ENCODE peak calls at places on chromosomes 4 and X, in ten cellular contexts. A is cardiac fibroblast, S is fibroblast of lung, E is PC-3, F is cardiac muscle cell, T is MM.1S, M is body of pancreas, O is BJ, X is GM12865, Z is fibroblast of pulmonary artery. I is an unnamed sample.

GRCh38 chr4:5708171-5708828 is at the start of gene EVC2:
- DNase-seq in A (peak; percentile 56), S (peak; percentile 67), E (peak; percentile 23), F (peak; percentile 54), T (peak; percentile 83), M (peak; percentile 72), O (no peak), X (no peak), Z (peak; percentile 66), I (no peak)

GRCh38 chr4:170089743-170090666 is at the start of gene AADAT:
- DNase-seq in A (peak; percentile 81), S (peak; percentile 73), E (peak; percentile 69), F (peak; percentile 93), T (peak; percentile 39), M (peak; percentile 76), O (no peak), X (peak; percentile 3), Z (peak; percentile 70), I (peak; percentile 19)

GRCh38 chr4:87375719-87376291 is 15.2 kb downstream of the HSD17B11 start:
- DNase-seq in A (peak; percentile 89), S (peak; percentile 71), E (peak; percentile 62), F (peak; percentile 49), T (peak; percentile 45), M (peak; percentile 67), O (peak; percentile 38), X (peak; percentile 64), Z (peak; percentile 93), I (peak; percentile 67)

GRCh38 chr4:11301075-11301660 is 127.5 kb downstream of the HS3ST1 start:
- DNase-seq in A (no peak), S (no peak), E (no peak), F (no peak), T (no peak), M (no peak), O (no peak), X (no peak), Z (no peak), I (no peak)

GRCh38 chr4:105022811-105023667 is 123.6 kb upstream of the TET2 start:
- DNase-seq in A (peak; percentile 55), S (peak; percentile 89), E (peak; percentile 84), F (no peak), T (no peak), M (no peak), O (no peak), X (no peak), Z (peak; percentile 86), I (peak; percentile 12)

GRCh38 chr4:113760094-113760851 is 1.3 kb downstream of the CAMK2D start:
- DNase-seq in A (peak; percentile 68), S (peak; percentile 59), E (peak; percentile 40), F (peak; percentile 44), T (peak; percentile 11), M (peak; percentile 28), O (no peak), X (peak; percentile 52), Z (peak; percentile 65), I (no peak)

GRCh38 chrX:115344885-115345653 is 55.6 kb downstream of the LUZP4 start:
- DNase-seq in A (peak; percentile 96), S (peak; percentile 96), E (peak; percentile 86), F (peak; percentile 94), T (peak; percentile 26), M (peak; percentile 85), O (peak; percentile 71), X (no peak), Z (peak; percentile 97), I (peak; percentile 93)

GRCh38 chrX:96843566-96843965 is 40.1 kb upstream of the RPA4 start:
- DNase-seq in A (peak; percentile 43), S (peak; percentile 7), E (no peak), F (peak; percentile 43), T (no peak), M (no peak), O (no peak), X (no peak), Z (peak; percentile 23), I (no peak)

DNA sequence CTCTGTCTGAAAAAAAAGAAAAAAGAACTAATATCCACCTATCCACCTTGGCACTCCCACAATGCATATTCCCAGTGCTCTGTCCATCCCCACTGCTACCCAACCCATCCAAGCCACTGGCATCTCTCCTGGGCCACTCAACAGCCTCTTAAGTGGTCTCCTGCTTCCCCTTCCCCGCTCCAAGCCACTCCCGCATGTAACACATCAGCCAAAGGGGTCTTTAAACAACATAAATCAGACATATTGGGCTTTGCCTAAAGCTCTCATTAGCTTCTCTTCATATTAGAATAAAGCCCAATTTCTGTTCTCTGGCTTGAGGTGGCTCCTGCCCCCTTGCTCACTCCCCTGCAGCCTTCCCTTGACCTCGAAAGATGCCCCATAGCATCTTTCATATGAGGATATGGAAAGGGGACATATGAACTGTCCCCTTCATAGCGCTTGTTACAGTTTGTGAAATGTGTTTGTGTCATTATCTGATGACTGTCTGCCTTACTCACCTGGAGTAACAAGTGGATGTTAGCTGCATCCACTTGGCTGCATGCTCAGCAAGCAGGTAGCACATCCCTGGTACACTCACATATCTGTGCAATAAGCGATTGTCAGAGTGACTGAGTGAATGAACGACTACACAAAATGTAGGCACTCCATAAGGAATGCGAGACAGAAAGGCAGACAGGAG is 3.1 kb downstream of the BLOC1S4 start:
- DNase-seq in A (no peak), S (no peak), E (no peak), F (no peak), T (no peak), M (no peak), O (no peak), X (no peak), Z (no peak), I (no peak)
- H3K4me3 ChIP-seq in A (no peak overlapping the region), S (no peak overlapping the region), E (no peak overlapping the region), F (no peak overlapping the region), T (no peak overlapping the region), M (no peak overlapping the region), O (no peak overlapping the region), X (no peak overlapping the region), Z (no peak overlapping the region), I (no peak overlapping the region)

DNA sequence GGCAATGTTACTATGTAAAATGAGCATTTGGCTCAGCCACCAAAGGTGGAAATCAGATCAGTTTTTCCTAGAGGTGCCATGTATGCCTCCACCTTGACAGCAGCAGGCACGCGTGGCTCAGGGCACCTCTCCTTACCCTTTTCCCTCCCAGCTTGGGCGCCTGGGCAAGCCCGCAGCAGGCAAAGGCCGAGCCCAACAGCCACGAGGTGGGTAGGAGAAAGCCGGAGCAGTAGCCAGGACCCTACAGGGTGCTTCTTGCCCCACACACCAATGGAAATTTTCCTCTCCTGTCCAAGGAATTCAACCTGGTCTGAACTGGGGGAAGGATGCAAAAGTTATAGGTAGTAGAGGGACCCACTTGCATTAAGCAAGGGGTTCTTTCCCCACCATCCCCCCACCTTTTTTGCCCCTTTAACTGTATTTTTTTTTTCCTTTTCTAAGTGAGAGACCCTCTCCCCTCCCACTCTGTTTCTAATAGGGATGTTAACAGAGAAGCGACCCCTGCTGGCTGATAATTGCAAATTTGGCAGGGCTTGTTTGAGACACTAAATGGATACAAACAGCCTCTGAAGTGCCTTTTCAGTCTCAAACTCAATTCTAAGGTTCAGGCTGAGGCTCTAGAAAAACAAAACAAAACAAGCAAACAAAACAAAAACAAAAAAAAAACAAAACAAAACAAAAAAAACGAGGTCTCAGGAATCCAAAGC is 895.1 kb downstream of the PCDH18 start:
- DNase-seq in A (peak; percentile 49), S (no peak), E (peak; percentile 28), F (peak; percentile 44), T (no peak), M (no peak), O (no peak), X (peak; percentile 30), Z (peak; percentile 18), I (no peak)
- TF ChIP-seq CTCF in A (peak; percentile 60), S (peak; percentile 41), E (peak; percentile 61), F (peak; percentile 52), T (peak; percentile 35), M (peak; percentile 23), O (peak; percentile 17), X (peak; percentile 49), Z (peak; percentile 47), I (peak; percentile 32)

GRCh38 chr4:150080335-150080734 is 2.1 kb downstream of the DCLK2 start:
- DNase-seq in A (peak; percentile 33), S (peak; percentile 57), E (no peak), F (no peak), T (no peak), M (no peak), O (no peak), X (no peak), Z (no peak), I (no peak)

GRCh38 chr4:150080875-150081274 is 2.6 kb downstream of the DCLK2 start:
- DNase-seq in A (no peak), S (no peak), E (peak; percentile 14), F (no peak), T (no peak), M (no peak), O (no peak), X (no peak), Z (no peak), I (no peak)

GRCh38 chr4:150078041-150078995 is at the start of gene DCLK2:
- DNase-seq in A (peak; percentile 74), S (peak; percentile 95), E (peak; percentile 50), F (peak; percentile 78), T (peak; percentile 47), M (peak; percentile 59), O (peak; percentile 68), X (no peak), Z (peak; percentile 91), I (peak; percentile 69)

GRCh38 chr4:150078996-150079581 is 844 bp downstream of the DCLK2 start:
- DNase-seq in A (peak; percentile 38), S (peak; percentile 52), E (peak; percentile 19), F (peak; percentile 49), T (peak; percentile 23), M (peak; percentile 36), O (no peak), X (peak; percentile 46), Z (no peak), I (no peak)

DNA sequence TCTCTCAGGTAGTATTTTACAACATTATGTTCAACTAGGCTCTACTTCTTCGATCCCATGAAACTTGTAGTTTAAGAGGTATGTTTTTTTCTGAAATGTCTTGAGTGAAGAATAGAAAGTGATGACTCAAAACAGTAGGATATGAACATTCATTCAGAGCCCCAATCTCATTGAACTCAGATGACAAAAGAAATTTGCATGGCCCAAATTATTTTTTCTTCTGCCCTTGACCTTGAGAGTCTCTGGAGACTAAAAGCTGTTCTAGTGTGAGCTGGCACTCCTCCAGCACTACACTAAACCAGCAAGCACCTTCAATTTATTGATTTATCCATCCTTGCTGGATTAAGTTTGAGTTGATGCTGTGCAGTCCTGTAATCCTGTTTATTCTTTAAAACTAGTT is 4.0 kb downstream of the DCLK2 start:
- DNase-seq in A (no peak), S (no peak), E (no peak), F (peak; percentile 37), T (peak; percentile 77), M (no peak), O (no peak), X (peak; percentile 75), Z (no peak), I (no peak)
- H3K4me3 ChIP-seq in A (no peak overlapping the region), S (no peak overlapping the region), E (no peak overlapping the region), F (no peak overlapping the region), T (no peak overlapping the region), M (no peak overlapping the region), O (peak overlapping the region; percentile 23), X (no peak overlapping the region), Z (no peak overlapping the region), I (no peak overlapping the region)

GRCh38 chr4:151048913-151049312 is 33.8 kb upstream of the LRBA start:
- DNase-seq in A (no peak), S (no peak), E (no peak), F (no peak), T (no peak), M (no peak), O (no peak), X (no peak), Z (no peak), I (no peak)

GRCh38 chr4:151043803-151044535 is 28.9 kb upstream of the LRBA start:
- DNase-seq in A (peak; percentile 29), S (peak; percentile 20), E (no peak), F (no peak), T (no peak), M (no peak), O (no peak), X (no peak), Z (no peak), I (no peak)

GRCh38 chr4:151049430-151049884 is 34.4 kb upstream of the LRBA start:
- DNase-seq in A (no peak), S (no peak), E (no peak), F (no peak), T (no peak), M (no peak), O (no peak), X (no peak), Z (no peak), I (no peak)

GRCh38 chr4:151046609-151047008 is 31.5 kb upstream of the LRBA start:
- DNase-seq in A (no peak), S (no peak), E (no peak), F (no peak), T (no peak), M (no peak), O (no peak), X (no peak), Z (no peak), I (no peak)

GRCh38 chr4:151045907-151046306 is 30.8 kb upstream of the LRBA start:
- DNase-seq in A (no peak), S (no peak), E (peak; percentile 8), F (peak; percentile 21), T (no peak), M (no peak), O (no peak), X (peak; percentile 24), Z (no peak), I (no peak)
- TF ChIP-seq CTCF in A (no peak), S (no peak), E (peak; percentile 36), F (no peak), T (no peak), M (peak; percentile 31), O (no peak), X (peak; percentile 7), Z (no peak), I (no peak)